ENCODE peak calls at places on chromosome 19, in eight cellular contexts. T is activated CD4-positive, alpha-beta T cell treated with anti-CD3 and anti-CD28 coated beads for 1 hour; H is EL; F is NCI-H2171 treated with DMSO at 0.1 percent for 48 hours; L is SK-N-DZ; B is SJSA1; S is foreskin fibroblast; C is aorta. X is an unnamed sample.

GRCh38 chr19:19911150-19911549 is 10.4 kb downstream of the ZNF93 start:
- DNase-seq in T (no peak), H (peak; percentile 27), F (no peak), L (no peak), B (no peak), S (no peak), C (no peak), X (no peak)

GRCh38 chr19:13243971-13244370 is 93.8 kb downstream of the IER2 start:
- DNase-seq in T (no peak), H (no peak), F (no peak), L (no peak), B (no peak), S (no peak), C (no peak), X (no peak)

GRCh38 chr19:29268103-29268502 is 55.2 kb upstream of the UQCRFS1 start:
- DNase-seq in T (no peak), H (no peak), F (no peak), L (no peak), B (no peak), S (no peak), C (no peak), X (no peak)

GRCh38 chr19:7868326-7868670 is 5.9 kb downstream of the PRR36 start:
- DNase-seq in T (no peak), H (peak; percentile 21), F (no peak), L (no peak), B (no peak), S (peak; percentile 21), C (no peak), X (no peak)

GRCh38 chr19:50695251-50696064 is 24.1 kb downstream of the SHANK1 start:
- DNase-seq in T (no peak), H (no peak), F (peak; percentile 83), L (peak; percentile 73), B (no peak), S (peak; percentile 40), C (no peak), X (no peak)

GRCh38 chr19:12647047-12647446 is 19.5 kb downstream of the MAN2B1 start:
- DNase-seq in T (no peak), H (no peak), F (no peak), L (no peak), B (no peak), S (no peak), C (no peak), X (no peak)

GRCh38 chr19:2804156-2805004 is 15.3 kb upstream of the ZNF554 start:
- DNase-seq in T (no peak), H (no peak), F (no peak), L (no peak), B (no peak), S (no peak), C (no peak), X (no peak)

GRCh38 chr19:30593358-30593757 is 221.2 kb downstream of the ZNF536 start:
- DNase-seq in T (no peak), H (no peak), F (no peak), L (no peak), B (no peak), S (no peak), C (peak; percentile 66), X (no peak)

GRCh38 chr19:16066611-16067104 is 9.6 kb upstream of the TPM4 start:
- DNase-seq in T (peak; percentile 32), H (peak; percentile 62), F (no peak), L (no peak), B (peak; percentile 36), S (peak; percentile 67), C (peak; percentile 49), X (no peak)

GRCh38 chr19:4115050-4115817 is 8.7 kb downstream of the MAP2K2 start:
- DNase-seq in T (peak; percentile 43), H (no peak), F (no peak), L (no peak), B (no peak), S (no peak), C (peak; percentile 55), X (no peak)

GRCh38 chr19:51726049-51726448 is 2.3 kb upstream of the HAS1 start:
- DNase-seq in T (no peak), H (peak; percentile 62), F (no peak), L (peak; percentile 12), B (no peak), S (peak; percentile 78), C (peak; percentile 77), X (no peak)

GRCh38 chr19:40497214-40497613 is 30.4 kb downstream of the SPTBN4 start:
- DNase-seq in T (no peak), H (no peak), F (no peak), L (no peak), B (no peak), S (no peak), C (no peak), X (no peak)

GRCh38 chr19:34834513-34834912 is 61.5 kb upstream of the ZNF599 start:
- DNase-seq in T (no peak), H (no peak), F (no peak), L (no peak), B (no peak), S (no peak), C (no peak), X (no peak)

GRCh38 chr19:2811735-2812413 is 7.8 kb upstream of the ZNF554 start:
- DNase-seq in T (no peak), H (no peak), F (no peak), L (no peak), B (no peak), S (no peak), C (no peak), X (no peak)

GRCh38 chr19:35083678-35084077 is 31.9 kb upstream of the FXYD3 start:
- DNase-seq in T (no peak), H (no peak), F (no peak), L (no peak), B (no peak), S (no peak), C (no peak), X (no peak)

GRCh38 chr19:1084024-1084868 is 10.9 kb downstream of the POLR2E start:
- DNase-seq in T (no peak), H (no peak), F (peak; percentile 77), L (no peak), B (no peak), S (no peak), C (no peak), X (no peak)

GRCh38 chr19:58476498-58477015 is 405 bp downstream of the ZNF446 start:
- DNase-seq in T (no peak), H (peak; percentile 12), F (no peak), L (no peak), B (no peak), S (peak; percentile 52), C (no peak), X (no peak)

GRCh38 chr19:51676566-51677083 is 16.5 kb upstream of the SPACA6 start:
- DNase-seq in T (no peak), H (no peak), F (no peak), L (no peak), B (no peak), S (no peak), C (no peak), X (no peak)

GRCh38 chr19:5077209-5077515 is 108.2 kb downstream of the KDM4B start:
- DNase-seq in T (no peak), H (no peak), F (no peak), L (no peak), B (no peak), S (no peak), C (no peak), X (no peak)

GRCh38 chr19:29015569-29015968 is 197.4 kb downstream of the UQCRFS1 start:
- DNase-seq in T (no peak), H (no peak), F (no peak), L (no peak), B (no peak), S (no peak), C (no peak), X (no peak)

GRCh38 chr19:43526884-43527859 is at the start of gene ETHE1:
- DNase-seq in T (peak; percentile 51), H (peak; percentile 76), F (peak; percentile 14), L (peak; percentile 64), B (peak; percentile 79), S (peak; percentile 91), C (peak; percentile 92), X (no peak)

GRCh38 chr19:29285878-29286277 is 72.9 kb upstream of the UQCRFS1 start:
- DNase-seq in T (no peak), H (peak; percentile 4), F (no peak), L (peak; percentile 58), B (no peak), S (no peak), C (no peak), X (no peak)

GRCh38 chr19:53094749-53095575 is 8.3 kb downstream of the ZNF160 start:
- DNase-seq in T (no peak), H (no peak), F (no peak), L (no peak), B (no peak), S (no peak), C (no peak), X (no peak)